ENCODE peak calls at places on chromosomes 7 and 10, in five cellular contexts. U is gastrocnemius medialis, E is mesendoderm, X is hepatocyte, V is upper lobe of right lung. I is an unnamed sample.

GRCh38 chr7:131502810-131503545 is 53.5 kb downstream of the PODXL start:
- DNase-seq in U (no peak), E (no peak), X (peak; percentile 76), V (no peak), I (peak; percentile 61)

GRCh38 chr7:142240546-142240945 is 17.3 kb downstream of the PRSS58 start:
- DNase-seq in U (no peak), E (no peak), X (no peak), V (no peak), I (no peak)

GRCh38 chr7:116150588-116150987 is 59.8 kb upstream of the TES start:
- DNase-seq in U (no peak), E (no peak), X (no peak), V (no peak), I (no peak)

GRCh38 chr7:14902589-14902963 is at the start of gene DGKB:
- DNase-seq in U (peak; percentile 2), E (peak; percentile 57), X (peak; percentile 18), V (no peak), I (peak; percentile 13)

GRCh38 chr7:8003077-8003476 is 34.5 kb downstream of the GLCCI1 start:
- DNase-seq in U (no peak), E (no peak), X (no peak), V (no peak), I (no peak)

GRCh38 chr7:44891372-44891771 is 6.0 kb upstream of the PURB start:
- DNase-seq in U (no peak), E (no peak), X (no peak), V (no peak), I (no peak)

GRCh38 chr10:127450644-127451043 is 98.5 kb upstream of the NPS start:
- DNase-seq in U (no peak), E (no peak), X (no peak), V (peak; percentile 72), I (no peak)

GRCh38 chr10:106557053-106557452 is 607.5 kb downstream of the SORCS1 start:
- DNase-seq in U (no peak), E (no peak), X (no peak), V (no peak), I (no peak)

GRCh38 chr7:11524476-11525398 is 307.3 kb downstream of the THSD7A start:
- DNase-seq in U (no peak), E (no peak), X (no peak), V (no peak), I (no peak)

GRCh38 chr10:12194752-12195271 is 879 bp downstream of the NUDT5 start:
- DNase-seq in U (no peak), E (peak; percentile 28), X (peak; percentile 38), V (peak; percentile 87), I (peak; percentile 78)

GRCh38 chr7:65001291-65001814 is 5.1 kb downstream of the ERV3-1 start:
- DNase-seq in U (no peak), E (no peak), X (no peak), V (no peak), I (no peak)

GRCh38 chr7:29565982-29566746 is 2.5 kb downstream of the PRR15 start:
- DNase-seq in U (no peak), E (peak; percentile 39), X (no peak), V (peak; percentile 75), I (peak; percentile 51)

GRCh38 chr10:11654659-11655058 is 43.2 kb upstream of the USP6NL start:
- DNase-seq in U (no peak), E (no peak), X (no peak), V (no peak), I (no peak)

GRCh38 chr7:70325509-70326101 is 727.3 kb downstream of the AUTS2 start:
- DNase-seq in U (no peak), E (no peak), X (peak; percentile 28), V (no peak), I (no peak)

GRCh38 chr10:29948971-29949370 is 110.4 kb downstream of the JCAD start:
- DNase-seq in U (peak; percentile 56), E (no peak), X (no peak), V (no peak), I (no peak)

GRCh38 chr10:3570330-3570729 is 214.7 kb downstream of the KLF6 start:
- DNase-seq in U (no peak), E (no peak), X (no peak), V (no peak), I (no peak)

GRCh38 chr10:91944880-91945630 is 21.5 kb downstream of the BTAF1 start:
- DNase-seq in U (no peak), E (no peak), X (no peak), V (no peak), I (no peak)

GRCh38 chr10:52276163-52276562 is 37.9 kb upstream of the DKK1 start:
- DNase-seq in U (no peak), E (no peak), X (no peak), V (no peak), I (no peak)

GRCh38 chr7:100082978-100083377 is 1.5 kb upstream of the ZNF3 start:
- DNase-seq in U (no peak), E (no peak), X (no peak), V (no peak), I (no peak)

GRCh38 chr7:17952387-17952786 is 12.1 kb upstream of the SNX13 start:
- DNase-seq in U (no peak), E (no peak), X (no peak), V (no peak), I (no peak)

GRCh38 chr10:46018453-46019169 is 11.8 kb downstream of the NCOA4 start:
- DNase-seq in U (no peak), E (no peak), X (no peak), V (no peak), I (no peak)

GRCh38 chr10:116833986-116834760 is 15.1 kb upstream of the ENO4 start:
- DNase-seq in U (no peak), E (peak; percentile 85), X (peak; percentile 58), V (no peak), I (no peak)

GRCh38 chr7:38178695-38179344 is 775 bp downstream of the STARD3NL start:
- DNase-seq in U (peak; percentile 3), E (no peak), X (no peak), V (no peak), I (no peak)

GRCh38 chr10:79093658-79094411 is 25.1 kb downstream of the ZMIZ1 start:
- DNase-seq in U (peak; percentile 75), E (peak; percentile 98), X (peak; percentile 85), V (no peak), I (peak; percentile 68)

GRCh38 chr10:78742730-78743615 is 325.8 kb upstream of the ZMIZ1 start:
- DNase-seq in U (peak; percentile 22), E (no peak), X (no peak), V (no peak), I (peak; percentile 75)

GRCh38 chr7:140638311-140638791 is 2.3 kb downstream of the DENND2A start:
- DNase-seq in U (peak; percentile 19), E (peak; percentile 90), X (peak; percentile 32), V (no peak), I (peak; percentile 54)

GRCh38 chr10:121702351-121703320 is 104.4 kb upstream of the FGFR2 start:
- DNase-seq in U (no peak), E (no peak), X (no peak), V (no peak), I (no peak)

GRCh38 chr7:143172354-143172753 is 10.9 kb upstream of the TAS2R39 start:
- DNase-seq in U (peak; percentile 14), E (no peak), X (no peak), V (peak; percentile 85), I (no peak)

GRCh38 chr7:112937651-112938390 is 147.6 kb upstream of the TMEM168 start:
- DNase-seq in U (no peak), E (no peak), X (no peak), V (no peak), I (no peak)

GRCh38 chr7:134547738-134548054 is 1.2 kb upstream of the AKR1B15 start:
- DNase-seq in U (peak; percentile 77), E (peak; percentile 88), X (peak; percentile 85), V (peak; percentile 76), I (peak; percentile 72)

GRCh38 chr7:92633211-92633906 is 43.2 kb upstream of the FAM133B start:
- DNase-seq in U (peak; percentile 20), E (peak; percentile 74), X (peak; percentile 55), V (no peak), I (no peak)

GRCh38 chr7:138837627-138838026 is 39.6 kb upstream of the ATP6V0A4 start:
- DNase-seq in U (no peak), E (no peak), X (peak; percentile 6), V (no peak), I (peak; percentile 15)
- H3K4me3 ChIP-seq in U (peak overlapping the region; percentile 15), E (no peak overlapping the region), X (no peak overlapping the region), V (peak overlapping the region; percentile 28), I (peak overlapping the region; percentile 28)

DNA sequence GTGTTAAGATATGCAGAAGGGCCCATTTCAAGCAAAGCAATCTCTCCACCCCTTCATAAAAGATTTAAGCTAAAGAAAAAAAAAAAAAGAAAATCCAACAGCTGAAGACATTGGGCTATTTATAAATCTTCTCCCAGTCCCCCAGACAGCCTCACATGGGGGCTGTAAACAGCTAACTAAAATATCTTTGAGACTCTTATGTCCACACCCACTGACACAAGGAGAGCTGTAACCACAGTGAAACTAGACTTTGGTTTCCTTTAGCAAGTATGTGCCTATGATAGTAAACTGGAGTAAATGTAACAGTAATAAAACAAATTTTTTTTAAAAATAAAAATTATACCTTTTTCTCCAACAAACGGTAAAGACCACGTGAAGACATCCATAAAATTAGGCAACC is 28.6 kb downstream of the PPP3CB start:
- DNase-seq in U (no peak), E (no peak), X (no peak), V (no peak), I (no peak)
- H3K27ac ChIP-seq in U (peak overlapping the region; percentile 69), E (no peak overlapping the region), X (no peak overlapping the region), V (no peak overlapping the region), I (peak overlapping the region; percentile 84)

GRCh38 chr10:101216631-101217425 is 12.4 kb downstream of the LBX1 start:
- DNase-seq in U (no peak), E (no peak), X (no peak), V (no peak), I (no peak)

GRCh38 chr10:101219137-101219945 is 9.9 kb downstream of the LBX1 start:
- DNase-seq in U (no peak), E (no peak), X (no peak), V (no peak), I (no peak)

GRCh38 chr10:101216207-101216607 is 13.1 kb downstream of the LBX1 start:
- DNase-seq in U (no peak), E (no peak), X (no peak), V (no peak), I (no peak)

GRCh38 chr10:101218423-101219136 is 10.7 kb downstream of the LBX1 start:
- DNase-seq in U (no peak), E (no peak), X (no peak), V (no peak), I (no peak)

GRCh38 chr10:101217450-101218281 is 11.6 kb downstream of the LBX1 start:
- DNase-seq in U (no peak), E (peak; percentile 94), X (peak; percentile 76), V (no peak), I (no peak)
- H3K4me3 ChIP-seq in U (no peak overlapping the region), E (no peak overlapping the region), X (no peak overlapping the region), V (no peak overlapping the region), I (no peak overlapping the region)

GRCh38 chr7:79973455-79973854 is 161.2 kb upstream of the GNAI1 start:
- DNase-seq in U (no peak), E (no peak), X (no peak), V (no peak), I (no peak)

GRCh38 chr7:79979437-79979836 is 155.2 kb upstream of the GNAI1 start:
- DNase-seq in U (no peak), E (no peak), X (no peak), V (no peak), I (no peak)

GRCh38 chr7:79980376-79980775 is 154.3 kb upstream of the GNAI1 start:
- DNase-seq in U (no peak), E (no peak), X (no peak), V (no peak), I (no peak)

GRCh38 chr7:79982151-79982770 is 152.4 kb upstream of the GNAI1 start:
- DNase-seq in U (no peak), E (no peak), X (no peak), V (no peak), I (no peak)

GRCh38 chr7:79977481-79977880 is 157.2 kb upstream of the GNAI1 start:
- DNase-seq in U (no peak), E (no peak), X (no peak), V (no peak), I (no peak)
- H3K27ac ChIP-seq in U (no peak overlapping the region), E (no peak overlapping the region), X (no peak overlapping the region), V (no peak overlapping the region), I (no peak overlapping the region)